ENCODE peak calls at places on chromosomes 13 and 19, in ten cellular contexts. One of them, this sample, is unnamed.

GRCh38 chr19:41926028-41926860 is 2.0 kb downstream of the ERFL start:
- DNase-seq in cardiac fibroblast: no peak
- DNase-seq in GM18507: no peak
- DNase-seq in mammary epithelial cell: no peak
- DNase-seq in effector CD4-positive, alpha-beta T cell: no peak
- DNase-seq in HTR-8/SVneo: no peak
- DNase-seq in hepatocyte: no peak
- DNase-seq in stimulated activated CD8-positive, alpha-beta memory T cell treated with anti-CD3 and anti-CD28 coated beads, Interleukin-15, amount 100 ng/mL, for 24 hours: no peak
- DNase-seq in upper lobe of left lung: peak
- DNase-seq in occipital lobe: no peak
- DNase-seq in this sample: no peak

GRCh38 chr19:2239771-2240770 is 3.4 kb downstream of the SF3A2 start:
- DNase-seq in stimulated activated CD8-positive, alpha-beta memory T cell treated with anti-CD3 and anti-CD28 coated beads, Interleukin-15, amount 100 ng/mL, for 24 hours: no peak
- DNase-seq in mammary epithelial cell: no peak
- DNase-seq in GM18507: no peak
- DNase-seq in occipital lobe: no peak
- DNase-seq in effector CD4-positive, alpha-beta T cell: no peak
- DNase-seq in cardiac fibroblast: peak
- DNase-seq in upper lobe of left lung: peak
- DNase-seq in hepatocyte: no peak
- DNase-seq in HTR-8/SVneo: no peak
- DNase-seq in this sample: no peak

GRCh38 chr19:45767410-45767880 is 1.6 kb downstream of the SIX5 start:
- DNase-seq in cardiac fibroblast: peak
- DNase-seq in GM18507: no peak
- DNase-seq in mammary epithelial cell: peak
- DNase-seq in occipital lobe: no peak
- DNase-seq in effector CD4-positive, alpha-beta T cell: no peak
- DNase-seq in HTR-8/SVneo: peak
- DNase-seq in stimulated activated CD8-positive, alpha-beta memory T cell treated with anti-CD3 and anti-CD28 coated beads, Interleukin-15, amount 100 ng/mL, for 24 hours: no peak
- DNase-seq in hepatocyte: peak
- DNase-seq in upper lobe of left lung: peak
- DNase-seq in this sample: no peak

GRCh38 chr13:91369432-91369831 is 21.9 kb downstream of the MIR17HG start:
- DNase-seq in mammary epithelial cell: no peak
- DNase-seq in HTR-8/SVneo: no peak
- DNase-seq in cardiac fibroblast: peak
- DNase-seq in GM18507: no peak
- DNase-seq in hepatocyte: no peak
- DNase-seq in stimulated activated CD8-positive, alpha-beta memory T cell treated with anti-CD3 and anti-CD28 coated beads, Interleukin-15, amount 100 ng/mL, for 24 hours: no peak
- DNase-seq in effector CD4-positive, alpha-beta T cell: no peak
- DNase-seq in occipital lobe: no peak
- DNase-seq in upper lobe of left lung: no peak
- DNase-seq in this sample: no peak

GRCh38 chr19:38025908-38026307 is 118.9 kb downstream of the SIPA1L3 start:
- DNase-seq in mammary epithelial cell: no peak
- DNase-seq in effector CD4-positive, alpha-beta T cell: no peak
- DNase-seq in cardiac fibroblast: no peak
- DNase-seq in GM18507: no peak
- DNase-seq in HTR-8/SVneo: no peak
- DNase-seq in occipital lobe: no peak
- DNase-seq in upper lobe of left lung: no peak
- DNase-seq in hepatocyte: no peak
- DNase-seq in stimulated activated CD8-positive, alpha-beta memory T cell treated with anti-CD3 and anti-CD28 coated beads, Interleukin-15, amount 100 ng/mL, for 24 hours: no peak
- DNase-seq in this sample: no peak

GRCh38 chr13:40220299-40220935 is 446.0 kb downstream of the FOXO1 start:
- DNase-seq in GM18507: no peak
- DNase-seq in HTR-8/SVneo: no peak
- DNase-seq in effector CD4-positive, alpha-beta T cell: no peak
- DNase-seq in stimulated activated CD8-positive, alpha-beta memory T cell treated with anti-CD3 and anti-CD28 coated beads, Interleukin-15, amount 100 ng/mL, for 24 hours: no peak
- DNase-seq in cardiac fibroblast: peak
- DNase-seq in occipital lobe: no peak
- DNase-seq in upper lobe of left lung: no peak
- DNase-seq in mammary epithelial cell: no peak
- DNase-seq in hepatocyte: no peak
- DNase-seq in this sample: no peak

GRCh38 chr19:6103217-6103644 is 7.1 kb downstream of the RFX2 start:
- DNase-seq in stimulated activated CD8-positive, alpha-beta memory T cell treated with anti-CD3 and anti-CD28 coated beads, Interleukin-15, amount 100 ng/mL, for 24 hours: no peak
- DNase-seq in cardiac fibroblast: peak
- DNase-seq in upper lobe of left lung: no peak
- DNase-seq in HTR-8/SVneo: no peak
- DNase-seq in mammary epithelial cell: peak
- DNase-seq in GM18507: no peak
- DNase-seq in occipital lobe: no peak
- DNase-seq in effector CD4-positive, alpha-beta T cell: no peak
- DNase-seq in hepatocyte: no peak
- DNase-seq in this sample: no peak

GRCh38 chr19:821976-822773 is 420 bp upstream of the PLPPR3 start:
- DNase-seq in stimulated activated CD8-positive, alpha-beta memory T cell treated with anti-CD3 and anti-CD28 coated beads, Interleukin-15, amount 100 ng/mL, for 24 hours: no peak
- DNase-seq in cardiac fibroblast: no peak
- DNase-seq in upper lobe of left lung: peak
- DNase-seq in hepatocyte: peak
- DNase-seq in GM18507: no peak
- DNase-seq in effector CD4-positive, alpha-beta T cell: no peak
- DNase-seq in occipital lobe: no peak
- DNase-seq in mammary epithelial cell: no peak
- DNase-seq in HTR-8/SVneo: no peak
- DNase-seq in this sample: no peak

GRCh38 chr13:100024023-100024422 is 42.4 kb downstream of the ZIC2 start:
- DNase-seq in cardiac fibroblast: no peak
- DNase-seq in hepatocyte: no peak
- DNase-seq in effector CD4-positive, alpha-beta T cell: no peak
- DNase-seq in upper lobe of left lung: no peak
- DNase-seq in occipital lobe: no peak
- DNase-seq in stimulated activated CD8-positive, alpha-beta memory T cell treated with anti-CD3 and anti-CD28 coated beads, Interleukin-15, amount 100 ng/mL, for 24 hours: no peak
- DNase-seq in GM18507: no peak
- DNase-seq in HTR-8/SVneo: no peak
- DNase-seq in mammary epithelial cell: no peak
- DNase-seq in this sample: no peak

GRCh38 chr13:65532231-65532630 is 1697.9 kb downstream of the PCDH9 start:
- DNase-seq in HTR-8/SVneo: no peak
- DNase-seq in GM18507: no peak
- DNase-seq in upper lobe of left lung: no peak
- DNase-seq in hepatocyte: no peak
- DNase-seq in occipital lobe: no peak
- DNase-seq in cardiac fibroblast: no peak
- DNase-seq in effector CD4-positive, alpha-beta T cell: no peak
- DNase-seq in stimulated activated CD8-positive, alpha-beta memory T cell treated with anti-CD3 and anti-CD28 coated beads, Interleukin-15, amount 100 ng/mL, for 24 hours: no peak
- DNase-seq in mammary epithelial cell: no peak
- DNase-seq in this sample: no peak

GRCh38 chr13:34412817-34413365 is 529.2 kb upstream of the NBEA start:
- DNase-seq in GM18507: no peak
- DNase-seq in upper lobe of left lung: no peak
- DNase-seq in stimulated activated CD8-positive, alpha-beta memory T cell treated with anti-CD3 and anti-CD28 coated beads, Interleukin-15, amount 100 ng/mL, for 24 hours: no peak
- DNase-seq in effector CD4-positive, alpha-beta T cell: no peak
- DNase-seq in HTR-8/SVneo: no peak
- DNase-seq in mammary epithelial cell: peak
- DNase-seq in occipital lobe: no peak
- DNase-seq in hepatocyte: no peak
- DNase-seq in cardiac fibroblast: peak
- DNase-seq in this sample: no peak

GRCh38 chr13:98536729-98537128 is 40.2 kb downstream of the STK24 start:
- DNase-seq in cardiac fibroblast: no peak
- DNase-seq in mammary epithelial cell: no peak
- DNase-seq in HTR-8/SVneo: no peak
- DNase-seq in stimulated activated CD8-positive, alpha-beta memory T cell treated with anti-CD3 and anti-CD28 coated beads, Interleukin-15, amount 100 ng/mL, for 24 hours: no peak
- DNase-seq in effector CD4-positive, alpha-beta T cell: no peak
- DNase-seq in hepatocyte: no peak
- DNase-seq in upper lobe of left lung: peak
- DNase-seq in occipital lobe: no peak
- DNase-seq in GM18507: no peak
- DNase-seq in this sample: no peak

GRCh38 chr13:51125495-51126226 is 14.6 kb upstream of the C13orf42 start:
- DNase-seq in effector CD4-positive, alpha-beta T cell: peak
- DNase-seq in occipital lobe: peak
- DNase-seq in stimulated activated CD8-positive, alpha-beta memory T cell treated with anti-CD3 and anti-CD28 coated beads, Interleukin-15, amount 100 ng/mL, for 24 hours: no peak
- DNase-seq in HTR-8/SVneo: peak
- DNase-seq in GM18507: peak
- DNase-seq in mammary epithelial cell: peak
- DNase-seq in hepatocyte: peak
- DNase-seq in cardiac fibroblast: peak
- DNase-seq in upper lobe of left lung: no peak
- DNase-seq in this sample: peak

This sample was measured in GM19239.